ENCODE peak calls at places on chromosome 18, in five cellular contexts. One of them, this sample, is unnamed.
A peak's percentile ranks its signal among the peaks of the same experiment; 100 is the strongest.

GRCh38 chr18:71899707-71900483 is 644.2 kb downstream of the CBLN2 start:
- DNase-seq in heart right ventricle: no peak
- DNase-seq in lower lobe of right lung: no peak
- DNase-seq in right lobe of liver: peak; percentile 56
- DNase-seq in psoas muscle: no peak
- DNase-seq in this sample: no peak

GRCh38 chr18:10321576-10321975 is 132.9 kb upstream of the APCDD1 start:
- DNase-seq in lower lobe of right lung: no peak
- DNase-seq in psoas muscle: no peak
- DNase-seq in heart right ventricle: no peak
- DNase-seq in right lobe of liver: no peak
- DNase-seq in this sample: no peak

GRCh38 chr18:42509702-42510424 is 554.8 kb downstream of the PIK3C3 start:
- DNase-seq in heart right ventricle: no peak
- DNase-seq in lower lobe of right lung: no peak
- DNase-seq in right lobe of liver: no peak
- DNase-seq in psoas muscle: no peak
- DNase-seq in this sample: no peak

GRCh38 chr18:63783394-63783793 is 8.2 kb downstream of the SERPINB7 start:
- DNase-seq in lower lobe of right lung: no peak
- DNase-seq in heart right ventricle: no peak
- DNase-seq in psoas muscle: no peak
- DNase-seq in right lobe of liver: no peak
- DNase-seq in this sample: no peak

GRCh38 chr18:22432672-22433137 is 15.0 kb upstream of the CTAGE1 start:
- DNase-seq in right lobe of liver: peak; percentile 61
- DNase-seq in lower lobe of right lung: no peak
- DNase-seq in heart right ventricle: peak; percentile 71
- DNase-seq in psoas muscle: peak; percentile 72
- DNase-seq in this sample: peak; percentile 94

GRCh38 chr18:41391616-41392610 is 563.1 kb upstream of the PIK3C3 start:
- DNase-seq in psoas muscle: peak; percentile 12
- DNase-seq in right lobe of liver: peak; percentile 46
- DNase-seq in heart right ventricle: peak; percentile 54
- DNase-seq in lower lobe of right lung: peak; percentile 45
- DNase-seq in this sample: no peak

GRCh38 chr18:44742741-44743311 is 62.1 kb downstream of the SETBP1 start:
- DNase-seq in heart right ventricle: peak; percentile 25
- DNase-seq in right lobe of liver: no peak
- DNase-seq in lower lobe of right lung: no peak
- DNase-seq in psoas muscle: peak; percentile 54
- DNase-seq in this sample: no peak

GRCh38 chr18:46748466-46748865 is 8.4 kb downstream of the ST8SIA5 start:
- DNase-seq in right lobe of liver: no peak
- DNase-seq in psoas muscle: no peak
- DNase-seq in heart right ventricle: no peak
- DNase-seq in lower lobe of right lung: no peak
- DNase-seq in this sample: no peak

GRCh38 chr18:74489631-74490030 is 6.5 kb upstream of the CNDP2 start:
- DNase-seq in right lobe of liver: no peak
- DNase-seq in psoas muscle: no peak
- DNase-seq in lower lobe of right lung: no peak
- DNase-seq in heart right ventricle: no peak
- DNase-seq in this sample: no peak

GRCh38 chr18:9614401-9615279 is at the start of gene PPP4R1:
- DNase-seq in heart right ventricle: peak; percentile 83
- DNase-seq in right lobe of liver: peak; percentile 85
- DNase-seq in lower lobe of right lung: peak; percentile 90
- DNase-seq in psoas muscle: peak; percentile 86
- DNase-seq in this sample: peak; percentile 86

GRCh38 chr18:76838182-76838581 is 15.8 kb downstream of the ZNF236 start:
- DNase-seq in lower lobe of right lung: no peak
- DNase-seq in heart right ventricle: no peak
- DNase-seq in right lobe of liver: no peak
- DNase-seq in psoas muscle: no peak
- DNase-seq in this sample: no peak

GRCh38 chr18:76984193-76985155 is 148.1 kb downstream of the MBP start:
- DNase-seq in heart right ventricle: no peak
- DNase-seq in right lobe of liver: no peak
- DNase-seq in lower lobe of right lung: peak; percentile 45
- DNase-seq in psoas muscle: no peak
- DNase-seq in this sample: no peak

GRCh38 chr18:41639218-41639617 is 315.8 kb upstream of the PIK3C3 start:
- DNase-seq in heart right ventricle: no peak
- DNase-seq in lower lobe of right lung: no peak
- DNase-seq in right lobe of liver: no peak
- DNase-seq in psoas muscle: no peak
- DNase-seq in this sample: no peak

GRCh38 chr18:8706981-8707940 is 1.9 kb downstream of the MTCL1 start:
- DNase-seq in psoas muscle: peak; percentile 38
- DNase-seq in lower lobe of right lung: peak; percentile 58
- DNase-seq in heart right ventricle: peak; percentile 16
- DNase-seq in right lobe of liver: peak; percentile 49
- DNase-seq in this sample: no peak

GRCh38 chr18:63233334-63233733 is 86.2 kb downstream of the BCL2 start:
- DNase-seq in right lobe of liver: no peak
- DNase-seq in lower lobe of right lung: no peak
- DNase-seq in heart right ventricle: no peak
- DNase-seq in psoas muscle: no peak
- DNase-seq in this sample: no peak

GRCh38 chr18:49258938-49259337 is 201.5 kb downstream of the DYM start:
- DNase-seq in right lobe of liver: no peak
- DNase-seq in heart right ventricle: no peak
- DNase-seq in psoas muscle: no peak
- DNase-seq in lower lobe of right lung: no peak
- DNase-seq in this sample: no peak
- H3K4me1 ChIP-seq in right lobe of liver: peaks cover 6% of the 10 kb centered on the region
- H3K4me1 ChIP-seq in heart right ventricle: no peaks in the 10 kb centered on the region
- H3K4me1 ChIP-seq in psoas muscle: no peaks in the 10 kb centered on the region
- H3K4me1 ChIP-seq in lower lobe of right lung: no peaks in the 10 kb centered on the region
- H3K4me1 ChIP-seq in this sample: no peaks in the 10 kb centered on the region

GRCh38 chr18:36067118-36067957 is at the start of gene RPRD1A:
- DNase-seq in psoas muscle: peak; percentile 98
- DNase-seq in heart right ventricle: peak; percentile 98
- DNase-seq in right lobe of liver: peak; percentile 98
- DNase-seq in lower lobe of right lung: peak; percentile 99
- DNase-seq in this sample: peak; percentile 83

GRCh38 chr18:36064027-36064808 is 3.1 kb downstream of the RPRD1A start:
- DNase-seq in right lobe of liver: no peak
- DNase-seq in psoas muscle: no peak
- DNase-seq in heart right ventricle: no peak
- DNase-seq in lower lobe of right lung: no peak
- DNase-seq in this sample: no peak

GRCh38 chr18:36066001-36066400 is 1.4 kb downstream of the RPRD1A start:
- DNase-seq in lower lobe of right lung: no peak
- DNase-seq in right lobe of liver: no peak
- DNase-seq in psoas muscle: no peak
- DNase-seq in heart right ventricle: no peak
- DNase-seq in this sample: no peak

DNA sequence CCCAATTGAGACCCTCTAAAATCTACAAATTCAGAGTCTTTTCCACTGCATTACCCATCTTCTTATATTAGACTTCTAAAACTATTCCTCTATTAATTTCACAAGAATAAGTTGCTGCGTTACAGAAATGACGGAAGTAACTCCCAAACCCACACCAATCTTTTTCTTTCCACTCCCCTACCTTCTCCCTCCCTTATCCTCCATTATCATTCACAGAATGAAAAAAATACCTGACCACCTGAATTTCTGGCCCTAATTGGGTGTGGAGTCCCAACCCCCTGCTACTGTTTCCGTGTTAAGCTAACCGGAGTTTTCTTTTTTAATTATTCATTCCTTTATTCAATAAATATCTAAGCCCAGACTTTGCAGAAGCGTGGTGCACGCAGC is 635 bp downstream of the RPRD1A start:
- DNase-seq in psoas muscle: no peak
- DNase-seq in lower lobe of right lung: no peak
- DNase-seq in right lobe of liver: no peak
- DNase-seq in heart right ventricle: no peak
- DNase-seq in this sample: no peak
- H3K27ac ChIP-seq in psoas muscle: peak overlapping the region; percentile 95
- H3K27ac ChIP-seq in lower lobe of right lung: peak overlapping the region; percentile 93
- H3K27ac ChIP-seq in right lobe of liver: peak overlapping the region; percentile 81
- H3K27ac ChIP-seq in heart right ventricle: peak overlapping the region; percentile 91
- H3K27ac ChIP-seq in this sample: peak overlapping the region; percentile 88

GRCh38 chr18:25062720-25063119 is 289.2 kb downstream of the ZNF521 start:
- DNase-seq in heart right ventricle: no peak
- DNase-seq in lower lobe of right lung: no peak
- DNase-seq in psoas muscle: no peak
- DNase-seq in right lobe of liver: no peak
- DNase-seq in this sample: no peak
- TF ChIP-seq CTCF in heart right ventricle: no peak
- TF ChIP-seq CTCF in lower lobe of right lung: no peak
- TF ChIP-seq CTCF in psoas muscle: no peak
- TF ChIP-seq CTCF in right lobe of liver: no peak
- TF ChIP-seq CTCF in this sample: no peak

DNA sequence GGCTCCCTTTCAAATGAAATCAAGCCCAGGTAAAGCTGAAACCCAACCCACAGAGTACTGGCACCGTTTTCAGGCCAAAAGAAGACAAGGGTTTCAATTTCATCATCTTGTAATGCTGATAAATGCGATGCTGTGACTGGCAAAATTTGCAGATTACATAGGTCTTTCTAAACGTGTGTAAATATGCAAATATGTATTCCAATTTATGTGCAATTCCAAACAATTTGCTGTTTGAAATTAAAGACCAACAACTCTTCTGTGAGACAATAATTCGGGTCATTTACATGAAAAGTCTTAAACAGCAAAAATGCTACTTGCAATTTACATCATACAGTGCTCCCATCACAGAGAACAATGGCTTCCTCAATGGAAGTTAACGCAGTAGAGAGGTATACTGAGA is 2.8 kb upstream of the ZNF532 start:
- DNase-seq in right lobe of liver: no peak
- DNase-seq in lower lobe of right lung: no peak
- DNase-seq in heart right ventricle: no peak
- DNase-seq in psoas muscle: no peak
- DNase-seq in this sample: no peak
- H3K4me1 ChIP-seq in right lobe of liver: no peaks in the 10 kb centered on the region
- H3K4me1 ChIP-seq in lower lobe of right lung: peaks cover 63% of the 10 kb centered on the region
- H3K4me1 ChIP-seq in heart right ventricle: peaks cover 75% of the 10 kb centered on the region
- H3K4me1 ChIP-seq in psoas muscle: peaks cover 66% of the 10 kb centered on the region
- H3K4me1 ChIP-seq in this sample: peaks cover 64% of the 10 kb centered on the region

GRCh38 chr18:2302628-2303516 is 268.4 kb downstream of the METTL4 start:
- DNase-seq in psoas muscle: no peak
- DNase-seq in heart right ventricle: no peak
- DNase-seq in right lobe of liver: no peak
- DNase-seq in lower lobe of right lung: no peak
- DNase-seq in this sample: no peak
- H3K27ac ChIP-seq in psoas muscle: no peak overlapping the region
- H3K27ac ChIP-seq in heart right ventricle: no peak overlapping the region
- H3K27ac ChIP-seq in right lobe of liver: no peak overlapping the region
- H3K27ac ChIP-seq in lower lobe of right lung: no peak overlapping the region
- H3K27ac ChIP-seq in this sample: no peak overlapping the region

GRCh38 chr18:55031576-55031975 is 72.3 kb upstream of the CCDC68 start:
- DNase-seq in psoas muscle: no peak
- DNase-seq in right lobe of liver: no peak
- DNase-seq in lower lobe of right lung: no peak
- DNase-seq in heart right ventricle: no peak
- DNase-seq in this sample: no peak

GRCh38 chr18:55031979-55032378 is 72.7 kb upstream of the CCDC68 start:
- DNase-seq in right lobe of liver: no peak
- DNase-seq in psoas muscle: no peak
- DNase-seq in lower lobe of right lung: no peak
- DNase-seq in heart right ventricle: no peak
- DNase-seq in this sample: no peak

GRCh38 chr18:55034742-55035141 is 75.5 kb upstream of the CCDC68 start:
- DNase-seq in heart right ventricle: no peak
- DNase-seq in right lobe of liver: no peak
- DNase-seq in lower lobe of right lung: no peak
- DNase-seq in psoas muscle: no peak
- DNase-seq in this sample: no peak

DNA sequence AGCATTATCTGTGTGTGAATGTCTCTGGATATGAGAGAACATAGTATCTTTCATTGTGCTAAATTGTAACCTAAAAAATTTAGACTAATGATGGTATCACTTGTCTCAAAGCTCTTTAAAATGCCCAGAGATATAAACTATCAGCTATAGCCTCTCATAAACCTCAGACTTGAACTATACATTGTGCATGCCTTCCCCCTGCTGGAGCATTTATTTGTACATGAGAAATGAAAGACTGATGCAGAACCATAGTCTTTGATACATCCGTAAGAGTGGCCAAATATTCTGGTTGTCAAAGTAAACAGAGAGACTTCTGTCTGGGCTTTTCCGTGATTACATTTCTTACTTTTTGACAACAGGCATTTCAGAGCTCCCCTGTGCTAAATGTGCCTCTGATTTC is 71.9 kb upstream of the CCDC68 start:
- DNase-seq in psoas muscle: no peak
- DNase-seq in right lobe of liver: no peak
- DNase-seq in heart right ventricle: no peak
- DNase-seq in lower lobe of right lung: no peak
- DNase-seq in this sample: no peak
- TF ChIP-seq CTCF in psoas muscle: no peak
- TF ChIP-seq CTCF in right lobe of liver: no peak
- TF ChIP-seq CTCF in heart right ventricle: no peak
- TF ChIP-seq CTCF in lower lobe of right lung: no peak
- TF ChIP-seq CTCF in this sample: no peak

GRCh38 chr18:57776767-57777166 is 26.3 kb downstream of the ATP8B1 start:
- DNase-seq in psoas muscle: no peak
- DNase-seq in right lobe of liver: no peak
- DNase-seq in heart right ventricle: no peak
- DNase-seq in lower lobe of right lung: no peak
- DNase-seq in this sample: peak; percentile 59
- H3K4me1 ChIP-seq in psoas muscle: peaks cover 48% of the 10 kb centered on the region
- H3K4me1 ChIP-seq in right lobe of liver: peaks cover 15% of the 10 kb centered on the region
- H3K4me1 ChIP-seq in heart right ventricle: peaks cover 78% of the 10 kb centered on the region
- H3K4me1 ChIP-seq in lower lobe of right lung: peaks cover 48% of the 10 kb centered on the region
- H3K4me1 ChIP-seq in this sample: peaks cover 8% of the 10 kb centered on the region

GRCh38 chr18:79156330-79156729 is 87.1 kb downstream of the ATP9B start:
- DNase-seq in right lobe of liver: no peak
- DNase-seq in heart right ventricle: no peak
- DNase-seq in lower lobe of right lung: no peak
- DNase-seq in psoas muscle: no peak
- DNase-seq in this sample: no peak
- H3K27ac ChIP-seq in right lobe of liver: no peak overlapping the region
- H3K27ac ChIP-seq in heart right ventricle: no peak overlapping the region
- H3K27ac ChIP-seq in lower lobe of right lung: peak overlapping the region; percentile 20
- H3K27ac ChIP-seq in psoas muscle: no peak overlapping the region
- H3K27ac ChIP-seq in this sample: no peak overlapping the region

GRCh38 chr18:12689256-12689655 is 13.3 kb downstream of the CEP76 start:
- DNase-seq in right lobe of liver: no peak
- DNase-seq in lower lobe of right lung: no peak
- DNase-seq in psoas muscle: no peak
- DNase-seq in heart right ventricle: no peak
- DNase-seq in this sample: no peak

GRCh38 chr18:12691021-12691420 is 11.5 kb downstream of the CEP76 start:
- DNase-seq in right lobe of liver: no peak
- DNase-seq in psoas muscle: no peak
- DNase-seq in lower lobe of right lung: no peak
- DNase-seq in heart right ventricle: no peak
- DNase-seq in this sample: no peak

DNA sequence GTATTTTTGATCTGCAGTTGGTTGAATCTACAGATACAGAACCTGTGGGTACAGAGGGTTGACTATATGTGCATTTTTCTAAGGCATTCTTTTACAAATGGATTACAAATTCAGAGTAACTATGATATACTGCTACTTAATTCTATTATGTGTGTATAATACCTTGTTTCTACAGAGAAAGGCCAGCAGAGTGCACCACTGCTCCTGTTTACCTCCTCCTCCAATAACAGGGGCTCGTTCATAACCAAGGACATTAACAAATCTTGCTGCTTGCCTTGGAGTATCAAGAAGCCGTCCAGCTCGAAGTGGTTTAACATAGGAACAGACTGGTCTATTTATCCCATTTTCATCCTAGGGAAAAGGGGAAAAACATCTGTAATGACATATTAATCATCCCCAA is 16.4 kb downstream of the CEP76 start:
- DNase-seq in heart right ventricle: no peak
- DNase-seq in psoas muscle: no peak
- DNase-seq in lower lobe of right lung: no peak
- DNase-seq in right lobe of liver: no peak
- DNase-seq in this sample: no peak
- TF ChIP-seq CTCF in heart right ventricle: no peak
- TF ChIP-seq CTCF in psoas muscle: no peak
- TF ChIP-seq CTCF in lower lobe of right lung: no peak
- TF ChIP-seq CTCF in right lobe of liver: peak; percentile 9
- TF ChIP-seq CTCF in this sample: no peak

This sample was measured in ascending aorta.